ENCODE peak calls at places on chromosomes 16 and 17, in nine cellular contexts. L is neural crest cell; S is HS-5; K is T-helper 1 cell; X is ELR; T is activated CD4-positive, CD25-positive, alpha-beta regulatory T cell treated with anti-CD3 and anti-CD28 coated beads, Interleukin-2, amount 50 U/mL, for 16 hours; U is NCI-H446; P is stimulated activated CD8-positive, alpha-beta memory T cell treated with anti-CD3 and anti-CD28 coated beads, Interleukin-4, amount 100 ng/mL, for 24 hours; C is CD4-positive, CD25-positive, alpha-beta regulatory T cell. E is an unnamed sample.
A peak's percentile ranks its signal among the peaks of the same experiment; 100 is the strongest.

GRCh38 chr17:56596741-56597494 is 3.4 kb downstream of the NOG start:
- DNase-seq in U (peak; percentile 32), C (no peak), S (no peak), X (peak; percentile 54), K (no peak), T (no peak), L (peak; percentile 28), P (no peak), E (no peak)

GRCh38 chr16:30095166-30096078 is 591 bp downstream of the YPEL3 start:
- DNase-seq in T (no peak), L (no peak), U (no peak), X (no peak), S (no peak), P (no peak), K (no peak), C (peak; percentile 33), E (no peak)

GRCh38 chr16:15440852-15441251 is 6.5 kb downstream of the BMERB1 start:
- DNase-seq in K (no peak), L (no peak), P (no peak), C (no peak), U (no peak), T (no peak), S (no peak), X (peak; percentile 88), E (no peak)

GRCh38 chr16:912322-912683 is 58.5 kb downstream of the LMF1 start:
- DNase-seq in U (no peak), L (no peak), P (no peak), S (no peak), C (no peak), T (no peak), K (no peak), X (no peak), E (no peak)

GRCh38 chr17:63707151-63707550 is 7.2 kb upstream of the LIMD2 start:
- DNase-seq in X (no peak), S (no peak), P (no peak), K (no peak), L (no peak), T (no peak), C (no peak), U (no peak), E (no peak)

GRCh38 chr17:34146440-34147043 is 108.5 kb upstream of the CCL2 start:
- DNase-seq in S (no peak), L (peak; percentile 31), U (no peak), X (peak; percentile 3), T (peak; percentile 4), K (peak; percentile 42), P (peak; percentile 26), C (peak; percentile 57), E (peak; percentile 46)

GRCh38 chr16:15942901-15943690 is 6.3 kb upstream of the ABCC1 start:
- DNase-seq in U (no peak), T (no peak), P (no peak), K (no peak), S (no peak), X (no peak), C (no peak), L (no peak), E (no peak)

GRCh38 chr17:28969706-28970393 is 18.5 kb upstream of the PHF12 start:
- DNase-seq in K (no peak), S (no peak), X (no peak), C (no peak), T (no peak), U (no peak), L (no peak), P (no peak), E (no peak)

GRCh38 chr16:9096416-9096952 is 5.0 kb downstream of the HAPSTR1 start:
- DNase-seq in P (no peak), K (no peak), S (no peak), T (no peak), X (no peak), C (no peak), L (no peak), U (no peak), E (no peak)

GRCh38 chr17:38885728-38886642 is 16.1 kb downstream of the LASP1 start:
- DNase-seq in L (peak; percentile 56), C (no peak), P (no peak), S (no peak), K (no peak), X (no peak), T (no peak), U (no peak), E (no peak)

GRCh38 chr16:7257026-7257425 is 75.6 kb upstream of the RBFOX1 start:
- DNase-seq in L (no peak), U (no peak), C (no peak), K (no peak), P (no peak), X (no peak), T (no peak), S (no peak), E (no peak)

GRCh38 chr16:85975421-85976100 is 76.6 kb downstream of the IRF8 start:
- DNase-seq in P (no peak), K (no peak), U (no peak), T (no peak), X (no peak), S (no peak), C (no peak), L (no peak), E (no peak)

GRCh38 chr17:27199948-27200347 is 94.0 kb upstream of the WSB1 start:
- DNase-seq in T (no peak), L (no peak), S (no peak), X (peak; percentile 42), K (no peak), P (no peak), U (no peak), C (no peak), E (no peak)

GRCh38 chr17:10668771-10669170 is 11.7 kb upstream of the MYH3 start:
- DNase-seq in K (no peak), T (no peak), S (peak; percentile 5), P (no peak), U (no peak), L (no peak), C (no peak), X (peak; percentile 39), E (no peak)

GRCh38 chr17:80605326-80606066 is 60.9 kb downstream of the RPTOR start:
- DNase-seq in U (no peak), K (peak; percentile 81), T (peak; percentile 49), C (peak; percentile 73), P (peak; percentile 24), S (no peak), L (no peak), X (peak; percentile 29), E (peak; percentile 39)

GRCh38 chr16:10767127-10767526 is 23.5 kb downstream of the NUBP1 start:
- DNase-seq in K (no peak), C (no peak), L (no peak), U (no peak), T (no peak), X (no peak), P (no peak), S (no peak), E (no peak)

GRCh38 chr17:42520540-42520951 is 15.5 kb upstream of the NAGLU start:
- DNase-seq in X (no peak), K (no peak), T (no peak), C (peak; percentile 24), S (no peak), L (peak; percentile 27), U (no peak), P (peak; percentile 19), E (no peak)

GRCh38 chr17:28812980-28813377 is 29.6 kb downstream of the FAM222B start:
- DNase-seq in C (no peak), L (no peak), S (no peak), U (no peak), K (no peak), X (no peak), P (no peak), T (no peak), E (no peak)

GRCh38 chr17:70767102-70767701 is 597.9 kb downstream of the KCNJ2 start:
- DNase-seq in U (peak; percentile 54), P (no peak), L (peak; percentile 21), C (no peak), T (no peak), X (peak; percentile 60), K (no peak), S (no peak), E (no peak)

GRCh38 chr16:50555269-50555875 is 7.2 kb downstream of the NKD1 start:
- DNase-seq in U (no peak), S (no peak), C (no peak), X (no peak), T (no peak), L (no peak), K (no peak), P (no peak), E (no peak)

GRCh38 chr17:78568494-78569115 is 8.6 kb downstream of the DNAH17 start:
- DNase-seq in C (no peak), K (no peak), L (no peak), T (no peak), X (peak; percentile 33), S (no peak), P (no peak), U (no peak), E (no peak)

GRCh38 chr17:10151667-10152496 is 46.5 kb downstream of the GAS7 start:
- DNase-seq in P (no peak), L (no peak), K (no peak), T (no peak), S (no peak), C (no peak), U (no peak), X (no peak), E (no peak)

GRCh38 chr17:22277595-22277994 is 585.3 kb downstream of the KCNJ18 start:
- DNase-seq in U (no peak), L (no peak), P (no peak), T (no peak), C (no peak), S (no peak), X (no peak), K (no peak), E (no peak)

E was measured in activated T-helper 2 cell treated with anti-CD3 and anti-CD28 coated beads, Interferon-gamma antibody, Interleukin-2, Interleukin-4, amounts not matched to agents 10 μg/mL and 5 μg/mL and 100 μg/mL, durations not matched to agents 14 hours and 24 hours and 36 hours.